ENCODE peak calls at places on chromosomes 11 and 22, in six cellular contexts. S, J, E, L, V and U are unnamed samples.

GRCh38 chr22:20530368-20531153 is 23.2 kb downstream of the MED15 start:
- DNase-seq in S (no peak), J (peak; percentile 50), E (peak; percentile 47), L (peak; percentile 75), V (no peak), U (no peak)

GRCh38 chr11:32563600-32563959 is 20.1 kb upstream of the EIF3M start:
- DNase-seq in S (no peak), J (no peak), E (no peak), L (no peak), V (no peak), U (no peak)

GRCh38 chr11:106446961-106447360 is 369.5 kb downstream of the AASDHPPT start:
- DNase-seq in S (no peak), J (no peak), E (no peak), L (no peak), V (no peak), U (no peak)

GRCh38 chr22:29253561-29254282 is 14.1 kb downstream of the RHBDD3 start:
- DNase-seq in S (no peak), J (peak; percentile 73), E (no peak), L (no peak), V (no peak), U (no peak)

GRCh38 chr11:123362941-123363340 is 67.1 kb upstream of the GRAMD1B start:
- DNase-seq in S (no peak), J (no peak), E (no peak), L (no peak), V (no peak), U (no peak)

GRCh38 chr22:46613606-46613997 is 6.6 kb upstream of the GRAMD4 start:
- DNase-seq in S (no peak), J (no peak), E (no peak), L (no peak), V (no peak), U (no peak)

GRCh38 chr22:20131593-20131855 is at the start of gene ZDHHC8:
- DNase-seq in S (no peak), J (peak; percentile 85), E (no peak), L (no peak), V (no peak), U (no peak)

GRCh38 chr11:48055292-48056132 is 75.2 kb downstream of the PTPRJ start:
- DNase-seq in S (peak; percentile 48), J (no peak), E (no peak), L (no peak), V (no peak), U (peak; percentile 97)

GRCh38 chr11:89176938-89177337 is 737 bp upstream of the TYR start:
- DNase-seq in S (no peak), J (no peak), E (no peak), L (no peak), V (no peak), U (no peak)

GRCh38 chr11:13040969-13041561 is 31.9 kb downstream of the RASSF10 start:
- DNase-seq in S (no peak), J (no peak), E (no peak), L (no peak), V (no peak), U (no peak)

GRCh38 chr11:45097721-45098493 is 48.5 kb upstream of the PRDM11 start:
- DNase-seq in S (peak; percentile 56), J (peak; percentile 88), E (no peak), L (no peak), V (no peak), U (peak; percentile 27)